ENCODE peak calls at places on chromosomes 5 and 9, in five cellular contexts. H is neuronal stem cell, J is body of pancreas, G is IMR-90, A is heart right ventricle. T is an unnamed sample.

GRCh38 chr5:130166839-130167490 is 262.7 kb downstream of the CHSY3 start:
- DNase-seq in J (no peak), A (no peak), G (no peak), H (no peak), T (no peak)

GRCh38 chr9:561430-561829 is 280.1 kb upstream of the DMRT1 start:
- DNase-seq in H (no peak), J (no peak), A (no peak), G (no peak), T (peak; percentile 40)

GRCh38 chr9:129394011-129394919 is 216.2 kb upstream of the IER5L start:
- DNase-seq in A (no peak), G (no peak), H (no peak), J (no peak), T (no peak)

GRCh38 chr5:172741206-172741582 is 29.8 kb downstream of the DUSP1 start:
- DNase-seq in H (no peak), G (no peak), A (no peak), J (no peak), T (no peak)

GRCh38 chr9:108569624-108570023 is 286.2 kb downstream of the ACTL7B start:
- DNase-seq in A (no peak), J (peak; percentile 15), H (no peak), G (peak; percentile 76), T (peak; percentile 39)

GRCh38 chr5:65489119-65489518 is 7.4 kb upstream of the ADAMTS6 start:
- DNase-seq in J (no peak), H (no peak), G (no peak), A (no peak), T (no peak)

GRCh38 chr9:19946446-19947109 is 157.7 kb upstream of the SLC24A2 start:
- DNase-seq in G (peak; percentile 21), H (no peak), J (no peak), A (no peak), T (peak; percentile 34)

GRCh38 chr5:156253130-156253529 is 73.8 kb upstream of the SGCD start:
- DNase-seq in A (no peak), G (no peak), J (no peak), H (no peak), T (no peak)

GRCh38 chr5:16615737-16616535 is 861 bp downstream of the RETREG1 start:
- DNase-seq in J (no peak), H (no peak), G (no peak), A (no peak), T (no peak)

GRCh38 chr5:101976933-101977332 is 319.2 kb downstream of the SLCO4C1 start:
- DNase-seq in A (no peak), J (no peak), H (no peak), G (no peak), T (no peak)

GRCh38 chr5:77129386-77129785 is 42.3 kb upstream of the ZBED3 start:
- DNase-seq in H (no peak), A (no peak), G (peak; percentile 13), J (peak; percentile 22), T (peak; percentile 47)

GRCh38 chr9:112489876-112490661 is 3.4 kb downstream of the KIAA1958 start:
- DNase-seq in G (no peak), J (no peak), H (no peak), A (no peak), T (no peak)

GRCh38 chr5:157160001-157160400 is 6.1 kb downstream of the GARIN3 start:
- DNase-seq in H (no peak), A (no peak), G (no peak), J (no peak), T (no peak)

GRCh38 chr5:75260708-75261107 is 24.0 kb upstream of the ANKRD31 start:
- DNase-seq in G (no peak), A (no peak), H (no peak), J (no peak), T (no peak)

GRCh38 chr5:75262278-75262677 is 25.6 kb upstream of the ANKRD31 start:
- DNase-seq in A (no peak), H (no peak), G (no peak), J (no peak), T (no peak)

GRCh38 chr5:75265731-75266130 is 29.1 kb upstream of the ANKRD31 start:
- DNase-seq in G (peak; percentile 53), A (no peak), H (no peak), J (no peak), T (peak; percentile 61)
- H3K4me1 ChIP-seq in G (no peaks in the 10 kb centered on the region), A (no peaks in the 10 kb centered on the region), H (no peaks in the 10 kb centered on the region), J (peaks cover 7% of the 10 kb centered on the region), T (no peaks in the 10 kb centered on the region)

GRCh38 chr9:134834217-134834956 is 46.2 kb upstream of the FCN2 start:
- DNase-seq in G (no peak), A (no peak), J (no peak), H (no peak), T (no peak)

GRCh38 chr9:134832471-134832870 is 48.1 kb upstream of the FCN2 start:
- DNase-seq in J (no peak), H (no peak), G (no peak), A (no peak), T (no peak)

GRCh38 chr9:134835455-134835854 is 45.2 kb upstream of the FCN2 start:
- DNase-seq in G (no peak), A (peak; percentile 52), H (no peak), J (no peak), T (no peak)

GRCh38 chr9:134834957-134835419 is 45.6 kb upstream of the FCN2 start:
- DNase-seq in H (no peak), G (no peak), J (no peak), A (no peak), T (no peak)

GRCh38 chr9:134833294-134833880 is 47.2 kb upstream of the FCN2 start:
- DNase-seq in J (no peak), G (no peak), A (no peak), H (no peak), T (no peak)
- H3K36me3 ChIP-seq in J (no peaks in the 10 kb centered on the region), G (peaks cover 90% of the 10 kb centered on the region), A (no peaks in the 10 kb centered on the region), H (no peaks in the 10 kb centered on the region), T (peaks cover 96% of the 10 kb centered on the region)

GRCh38 chr9:117412841-117413240 is 2.0 kb downstream of the ASTN2 start:
- DNase-seq in A (no peak), H (no peak), G (no peak), J (no peak), T (no peak)
- H3K4me1 ChIP-seq in A (peaks cover 26% of the 10 kb centered on the region), H (peaks cover 11% of the 10 kb centered on the region), G (no peaks in the 10 kb centered on the region), J (peaks cover 29% of the 10 kb centered on the region), T (peaks cover 5% of the 10 kb centered on the region)

DNA sequence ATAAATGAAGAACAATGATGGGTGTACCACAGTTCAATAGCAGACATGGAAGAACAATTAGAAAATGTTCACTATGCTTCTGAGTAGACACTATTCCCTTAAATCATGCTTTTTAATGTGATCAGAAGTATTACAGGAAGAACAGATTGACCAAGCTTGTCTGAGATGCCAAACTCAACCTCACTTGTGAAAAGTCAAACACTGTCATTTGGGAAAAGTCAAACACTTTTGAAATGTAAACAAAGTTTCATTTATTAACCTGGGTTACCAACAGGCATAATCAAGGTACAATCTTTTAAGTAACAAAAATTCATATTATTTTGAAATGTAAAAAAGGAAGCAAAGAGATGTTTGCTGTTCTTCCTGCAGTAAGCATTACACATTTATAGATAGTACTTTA is 19.2 kb downstream of the RAB14 start:
- DNase-seq in A (no peak), J (no peak), H (no peak), G (no peak), T (no peak)
- H3K36me3 ChIP-seq in A (peaks cover 4% of the 10 kb centered on the region), J (peaks cover 2% of the 10 kb centered on the region), H (peaks cover 96% of the 10 kb centered on the region), G (peaks cover 19% of the 10 kb centered on the region), T (peaks cover 73% of the 10 kb centered on the region)

GRCh38 chr5:80186634-80187033 is 69.2 kb downstream of the SERINC5 start:
- DNase-seq in J (no peak), H (no peak), A (no peak), G (no peak), T (peak; percentile 20)

GRCh38 chr5:80182802-80183645 is 72.8 kb downstream of the SERINC5 start:
- DNase-seq in J (no peak), A (no peak), H (no peak), G (no peak), T (no peak)

GRCh38 chr5:80181618-80182211 is 74.1 kb downstream of the SERINC5 start:
- DNase-seq in G (no peak), A (no peak), H (no peak), J (peak; percentile 79), T (no peak)

GRCh38 chr5:80185095-80185494 is 70.8 kb downstream of the SERINC5 start:
- DNase-seq in J (no peak), H (no peak), A (no peak), G (no peak), T (no peak)

GRCh38 chr5:80184235-80185023 is 71.4 kb downstream of the SERINC5 start:
- DNase-seq in G (no peak), A (no peak), J (peak; percentile 62), H (no peak), T (no peak)
- H3K4me1 ChIP-seq in G (no peaks in the 10 kb centered on the region), A (peaks cover 49% of the 10 kb centered on the region), J (peaks cover 74% of the 10 kb centered on the region), H (peaks cover 35% of the 10 kb centered on the region), T (peaks cover 9% of the 10 kb centered on the region)

GRCh38 chr9:22117511-22118388 is 108.6 kb upstream of the CDKN2B start:
- DNase-seq in G (peak; percentile 83), H (no peak), A (no peak), J (no peak), T (peak; percentile 40)
- H3K36me3 ChIP-seq in G (no peaks in the 10 kb centered on the region), H (no peaks in the 10 kb centered on the region), A (no peaks in the 10 kb centered on the region), J (no peaks in the 10 kb centered on the region), T (no peaks in the 10 kb centered on the region)

DNA sequence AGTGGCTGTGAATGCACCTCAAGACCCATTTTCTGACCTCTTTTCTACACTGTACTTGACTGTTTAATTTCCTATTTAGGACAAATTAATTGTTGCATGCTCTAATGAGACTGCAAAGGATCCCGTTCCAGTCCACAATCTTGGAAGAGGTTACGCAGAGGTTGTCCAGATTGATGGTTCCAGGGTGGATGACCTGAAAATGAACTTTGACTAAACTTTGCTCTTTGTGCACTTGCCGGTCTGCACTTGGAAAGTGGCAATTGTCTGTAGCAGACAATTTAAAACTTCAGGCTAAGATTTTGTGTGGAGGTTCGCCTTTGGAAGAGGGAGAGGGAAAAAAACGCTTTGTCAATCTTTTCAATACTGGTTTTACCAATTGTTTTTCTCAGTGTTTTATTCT is 267.8 kb downstream of the TMEM161B start:
- DNase-seq in G (no peak), A (no peak), J (no peak), H (no peak), T (no peak)
- H3K4me1 ChIP-seq in G (no peaks in the 10 kb centered on the region), A (no peaks in the 10 kb centered on the region), J (no peaks in the 10 kb centered on the region), H (no peaks in the 10 kb centered on the region), T (no peaks in the 10 kb centered on the region)

GRCh38 chr5:154899107-154899816 is 38.7 kb downstream of the GEMIN5 start:
- DNase-seq in H (no peak), J (no peak), A (no peak), G (no peak), T (peak; percentile 24)
- H3K36me3 ChIP-seq in H (peaks cover 96% of the 10 kb centered on the region), J (peaks cover 28% of the 10 kb centered on the region), A (peaks cover 59% of the 10 kb centered on the region), G (peaks cover 41% of the 10 kb centered on the region), T (peaks cover 64% of the 10 kb centered on the region)

DNA sequence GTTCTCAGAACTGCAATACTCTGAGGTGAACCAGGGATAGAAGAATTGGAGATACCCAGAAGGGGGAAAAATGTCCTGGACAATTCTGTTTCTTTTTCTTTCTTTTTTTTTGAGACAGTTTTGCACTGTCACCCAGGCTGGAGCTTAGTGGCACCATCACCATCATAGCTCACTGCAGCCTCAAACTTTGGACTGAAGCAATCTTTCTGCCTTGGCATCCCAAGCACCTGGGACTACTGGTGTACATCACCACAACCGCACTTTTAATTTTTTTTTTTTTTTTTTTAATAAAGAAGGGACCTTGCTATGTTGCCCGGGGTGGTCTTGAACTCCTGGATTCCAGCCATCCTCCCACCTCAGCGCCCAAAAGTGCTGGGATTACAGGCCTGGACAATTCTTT is 1.9 kb downstream of the EMB start:
- DNase-seq in J (no peak), A (no peak), H (no peak), G (no peak), T (no peak)
- H3K4me1 ChIP-seq in J (peaks cover 11% of the 10 kb centered on the region), A (peaks cover 12% of the 10 kb centered on the region), H (no peaks in the 10 kb centered on the region), G (no peaks in the 10 kb centered on the region), T (peaks cover 8% of the 10 kb centered on the region)